ENCODE peak calls at places on chromosomes 2 and 18, in five cellular contexts. Z, I, M, X and H are unnamed samples.

GRCh38 chr2:197969391-197969893 is 165.0 kb downstream of the PLCL1 start:
- DNase-seq in M (no peak), I (no peak), X (no peak), Z (no peak), H (no peak)

GRCh38 chr2:24049485-24050021 is at the start of gene FKBP1B:
- DNase-seq in M (peak), Z (peak), X (peak), I (peak), H (peak)

GRCh38 chr18:31399336-31400032 is 22.9 kb downstream of the DSG4 start:
- DNase-seq in Z (no peak), X (no peak), M (no peak), I (no peak), H (no peak)

GRCh38 chr18:45370190-45371010 is 244.9 kb upstream of the SLC14A2 start:
- DNase-seq in M (peak), X (no peak), I (no peak), Z (no peak), H (no peak)

GRCh38 chr2:220478305-220479058 is 851.1 kb downstream of the SLC4A3 start:
- DNase-seq in X (no peak), Z (no peak), M (no peak), I (no peak), H (no peak)

GRCh38 chr2:160491922-160492371 is 1.7 kb downstream of the RBMS1 start:
- DNase-seq in M (no peak), I (no peak), X (no peak), Z (no peak), H (no peak)

GRCh38 chr2:239727776-239728600 is 297.2 kb downstream of the NDUFA10 start:
- DNase-seq in Z (no peak), M (no peak), I (no peak), X (no peak), H (no peak)

GRCh38 chr2:45000341-45000901 is 8.8 kb downstream of the SIX2 start:
- DNase-seq in X (no peak), Z (no peak), I (no peak), M (no peak), H (no peak)

GRCh38 chr2:12303181-12304030 is 413.3 kb upstream of the TRIB2 start:
- DNase-seq in X (no peak), M (no peak), I (peak), Z (no peak), H (no peak)

GRCh38 chr2:60551241-60552095 is 2.0 kb downstream of the BCL11A start:
- DNase-seq in I (peak), X (no peak), M (peak), Z (peak), H (peak)

GRCh38 chr2:1643220-1643619 is 101.1 kb downstream of the PXDN start:
- DNase-seq in Z (peak), I (no peak), X (no peak), M (no peak), H (no peak)

GRCh38 chr18:8045890-8046289 is 478.8 kb downstream of the PTPRM start:
- DNase-seq in M (no peak), X (no peak), Z (no peak), I (no peak), H (no peak)

GRCh38 chr2:131077182-131077846 is 15.9 kb downstream of the FAM168B start:
- DNase-seq in I (no peak), Z (no peak), M (no peak), X (no peak), H (no peak)

GRCh38 chr2:239946570-239947311 is 78.4 kb downstream of the NDUFA10 start:
- DNase-seq in Z (no peak), M (no peak), I (no peak), X (peak), H (no peak)

GRCh38 chr2:151793123-151793522 is 35.1 kb downstream of the ARL5A start:
- DNase-seq in X (no peak), Z (no peak), I (no peak), M (no peak), H (no peak)

GRCh38 chr2:19738707-19739106 is 163.1 kb downstream of the TTC32 start:
- DNase-seq in Z (no peak), M (no peak), X (no peak), I (no peak), H (no peak)

GRCh38 chr2:119123359-119123758 is 35.2 kb downstream of the C1QL2 start:
- DNase-seq in Z (no peak), M (no peak), X (no peak), I (no peak), H (no peak)

GRCh38 chr18:49123431-49123830 is 172.7 kb upstream of the SMAD7 start:
- DNase-seq in X (no peak), M (peak), I (no peak), Z (no peak), H (no peak)

GRCh38 chr18:57122906-57123510 is 23.9 kb upstream of the BOD1L2 start:
- DNase-seq in M (no peak), Z (no peak), I (no peak), X (no peak), H (no peak)

GRCh38 chr2:66962625-66963207 is 434.4 kb upstream of the ETAA1 start:
- DNase-seq in Z (no peak), M (no peak), I (peak), X (peak), H (no peak)

GRCh38 chr2:16717477-16717876 is 51.8 kb upstream of the CYRIA start:
- DNase-seq in Z (no peak), X (no peak), M (no peak), I (no peak), H (no peak)

GRCh38 chr2:1572638-1573037 is 159.4 kb downstream of the TPO start:
- DNase-seq in X (no peak), M (no peak), I (no peak), Z (peak), H (no peak)

GRCh38 chr18:35513181-35513932 is 15.6 kb upstream of the INO80C start:
- DNase-seq in M (no peak), X (peak), Z (no peak), I (peak), H (no peak)

GRCh38 chr2:133004623-133005022 is 334.6 kb upstream of the LYPD1 start:
- DNase-seq in M (no peak), I (no peak), X (no peak), Z (no peak), H (no peak)